ENCODE peak calls at places on chromosomes 13 and 19, in eight cellular contexts. One of them, this sample, is unnamed.

GRCh38 chr13:42041684-42042035 is 6.8 kb upstream of the DGKH start:
- DNase-seq in endodermal cell: peak
- DNase-seq in dorsolateral prefrontal cortex: no peak
- DNase-seq in fibroblast of villous mesenchyme: peak
- DNase-seq in OCI-LY7: peak
- DNase-seq in ascending aorta: peak
- DNase-seq in A549: peak
- DNase-seq in cardiac fibroblast: peak
- DNase-seq in this sample: peak

GRCh38 chr13:39527301-39527700 is 75.7 kb downstream of the LHFPL6 start:
- DNase-seq in endodermal cell: no peak
- DNase-seq in dorsolateral prefrontal cortex: no peak
- DNase-seq in fibroblast of villous mesenchyme: no peak
- DNase-seq in OCI-LY7: no peak
- DNase-seq in ascending aorta: no peak
- DNase-seq in A549: no peak
- DNase-seq in cardiac fibroblast: no peak
- DNase-seq in this sample: no peak

GRCh38 chr19:2793577-2793976 is 8.3 kb downstream of the THOP1 start:
- DNase-seq in endodermal cell: no peak
- DNase-seq in dorsolateral prefrontal cortex: no peak
- DNase-seq in fibroblast of villous mesenchyme: no peak
- DNase-seq in OCI-LY7: no peak
- DNase-seq in ascending aorta: no peak
- DNase-seq in A549: no peak
- DNase-seq in cardiac fibroblast: no peak
- DNase-seq in this sample: no peak

GRCh38 chr13:72696590-72696989 is 30.8 kb downstream of the MZT1 start:
- DNase-seq in endodermal cell: no peak
- DNase-seq in dorsolateral prefrontal cortex: no peak
- DNase-seq in fibroblast of villous mesenchyme: peak
- DNase-seq in OCI-LY7: no peak
- DNase-seq in ascending aorta: no peak
- DNase-seq in A549: peak
- DNase-seq in cardiac fibroblast: peak
- DNase-seq in this sample: peak

GRCh38 chr19:1814833-1815604 is 2.9 kb upstream of the ATP8B3 start:
- DNase-seq in endodermal cell: no peak
- DNase-seq in dorsolateral prefrontal cortex: no peak
- DNase-seq in fibroblast of villous mesenchyme: no peak
- DNase-seq in OCI-LY7: no peak
- DNase-seq in ascending aorta: no peak
- DNase-seq in A549: no peak
- DNase-seq in cardiac fibroblast: no peak
- DNase-seq in this sample: no peak

GRCh38 chr13:95643814-95644598 is 500 bp downstream of the DZIP1 start:
- DNase-seq in endodermal cell: peak
- DNase-seq in dorsolateral prefrontal cortex: peak
- DNase-seq in fibroblast of villous mesenchyme: peak
- DNase-seq in OCI-LY7: no peak
- DNase-seq in ascending aorta: no peak
- DNase-seq in A549: peak
- DNase-seq in cardiac fibroblast: peak
- DNase-seq in this sample: peak

GRCh38 chr19:34375598-34375997 is 10.6 kb downstream of the GPI start:
- DNase-seq in endodermal cell: no peak
- DNase-seq in dorsolateral prefrontal cortex: no peak
- DNase-seq in fibroblast of villous mesenchyme: no peak
- DNase-seq in OCI-LY7: no peak
- DNase-seq in ascending aorta: no peak
- DNase-seq in A549: no peak
- DNase-seq in cardiac fibroblast: no peak
- DNase-seq in this sample: peak

GRCh38 chr13:44884076-44884729 is 105.1 kb downstream of the NUFIP1 start:
- DNase-seq in endodermal cell: no peak
- DNase-seq in dorsolateral prefrontal cortex: no peak
- DNase-seq in fibroblast of villous mesenchyme: peak
- DNase-seq in OCI-LY7: no peak
- DNase-seq in ascending aorta: peak
- DNase-seq in A549: no peak
- DNase-seq in cardiac fibroblast: peak
- DNase-seq in this sample: peak

GRCh38 chr19:11268783-11269267 is 6.5 kb upstream of the DOCK6 start:
- DNase-seq in endodermal cell: no peak
- DNase-seq in dorsolateral prefrontal cortex: no peak
- DNase-seq in fibroblast of villous mesenchyme: peak
- DNase-seq in OCI-LY7: no peak
- DNase-seq in ascending aorta: peak
- DNase-seq in A549: peak
- DNase-seq in cardiac fibroblast: peak
- DNase-seq in this sample: peak

GRCh38 chr19:3586707-3587346 is 1.5 kb downstream of the GIPC3 start:
- DNase-seq in endodermal cell: no peak
- DNase-seq in dorsolateral prefrontal cortex: no peak
- DNase-seq in fibroblast of villous mesenchyme: no peak
- DNase-seq in OCI-LY7: no peak
- DNase-seq in ascending aorta: no peak
- DNase-seq in A549: no peak
- DNase-seq in cardiac fibroblast: no peak
- DNase-seq in this sample: no peak

GRCh38 chr13:66700336-66700735 is 529.8 kb downstream of the PCDH9 start:
- DNase-seq in endodermal cell: no peak
- DNase-seq in dorsolateral prefrontal cortex: no peak
- DNase-seq in fibroblast of villous mesenchyme: no peak
- DNase-seq in OCI-LY7: no peak
- DNase-seq in ascending aorta: no peak
- DNase-seq in A549: no peak
- DNase-seq in cardiac fibroblast: peak
- DNase-seq in this sample: no peak

GRCh38 chr13:107203146-107203847 is 635.4 kb upstream of the ARGLU1 start:
- DNase-seq in endodermal cell: peak
- DNase-seq in dorsolateral prefrontal cortex: no peak
- DNase-seq in fibroblast of villous mesenchyme: no peak
- DNase-seq in OCI-LY7: peak
- DNase-seq in ascending aorta: no peak
- DNase-seq in A549: peak
- DNase-seq in cardiac fibroblast: peak
- DNase-seq in this sample: peak

GRCh38 chr13:22717036-22717435 is 463.7 kb upstream of the SGCG start:
- DNase-seq in endodermal cell: no peak
- DNase-seq in dorsolateral prefrontal cortex: no peak
- DNase-seq in fibroblast of villous mesenchyme: no peak
- DNase-seq in OCI-LY7: no peak
- DNase-seq in ascending aorta: no peak
- DNase-seq in A549: no peak
- DNase-seq in cardiac fibroblast: no peak
- DNase-seq in this sample: no peak

GRCh38 chr19:23516266-23516665 is 121.0 kb upstream of the ZNF91 start:
- DNase-seq in endodermal cell: no peak
- DNase-seq in dorsolateral prefrontal cortex: no peak
- DNase-seq in fibroblast of villous mesenchyme: no peak
- DNase-seq in OCI-LY7: no peak
- DNase-seq in ascending aorta: no peak
- DNase-seq in A549: no peak
- DNase-seq in cardiac fibroblast: no peak
- DNase-seq in this sample: no peak

GRCh38 chr19:7349961-7350711 is 1.4 kb downstream of the ARHGEF18 start:
- DNase-seq in endodermal cell: no peak
- DNase-seq in dorsolateral prefrontal cortex: peak
- DNase-seq in fibroblast of villous mesenchyme: no peak
- DNase-seq in OCI-LY7: peak
- DNase-seq in ascending aorta: peak
- DNase-seq in A549: no peak
- DNase-seq in cardiac fibroblast: no peak
- DNase-seq in this sample: no peak

GRCh38 chr13:89688908-89689307 is 1658.6 kb upstream of the MIR17HG start:
- DNase-seq in endodermal cell: no peak
- DNase-seq in dorsolateral prefrontal cortex: peak
- DNase-seq in fibroblast of villous mesenchyme: peak
- DNase-seq in OCI-LY7: no peak
- DNase-seq in ascending aorta: no peak
- DNase-seq in A549: no peak
- DNase-seq in cardiac fibroblast: no peak
- DNase-seq in this sample: peak

GRCh38 chr13:95193509-95194230 is 107.6 kb downstream of the ABCC4 start:
- DNase-seq in endodermal cell: no peak
- DNase-seq in dorsolateral prefrontal cortex: no peak
- DNase-seq in fibroblast of villous mesenchyme: no peak
- DNase-seq in OCI-LY7: no peak
- DNase-seq in ascending aorta: no peak
- DNase-seq in A549: no peak
- DNase-seq in cardiac fibroblast: no peak
- DNase-seq in this sample: no peak

GRCh38 chr13:100266026-100266425 is 177.1 kb downstream of the PCCA start:
- DNase-seq in endodermal cell: no peak
- DNase-seq in dorsolateral prefrontal cortex: no peak
- DNase-seq in fibroblast of villous mesenchyme: no peak
- DNase-seq in OCI-LY7: no peak
- DNase-seq in ascending aorta: no peak
- DNase-seq in A549: no peak
- DNase-seq in cardiac fibroblast: peak
- DNase-seq in this sample: no peak

GRCh38 chr19:898663-899062 is 5.4 kb downstream of the RNU6-9 start:
- DNase-seq in endodermal cell: peak
- DNase-seq in dorsolateral prefrontal cortex: peak
- DNase-seq in fibroblast of villous mesenchyme: no peak
- DNase-seq in OCI-LY7: peak
- DNase-seq in ascending aorta: no peak
- DNase-seq in A549: no peak
- DNase-seq in cardiac fibroblast: no peak
- DNase-seq in this sample: no peak

GRCh38 chr19:40549007-40549708 is 27.5 kb upstream of the SHKBP1 start:
- DNase-seq in endodermal cell: peak
- DNase-seq in dorsolateral prefrontal cortex: peak
- DNase-seq in fibroblast of villous mesenchyme: peak
- DNase-seq in OCI-LY7: peak
- DNase-seq in ascending aorta: no peak
- DNase-seq in A549: peak
- DNase-seq in cardiac fibroblast: peak
- DNase-seq in this sample: peak

DNA sequence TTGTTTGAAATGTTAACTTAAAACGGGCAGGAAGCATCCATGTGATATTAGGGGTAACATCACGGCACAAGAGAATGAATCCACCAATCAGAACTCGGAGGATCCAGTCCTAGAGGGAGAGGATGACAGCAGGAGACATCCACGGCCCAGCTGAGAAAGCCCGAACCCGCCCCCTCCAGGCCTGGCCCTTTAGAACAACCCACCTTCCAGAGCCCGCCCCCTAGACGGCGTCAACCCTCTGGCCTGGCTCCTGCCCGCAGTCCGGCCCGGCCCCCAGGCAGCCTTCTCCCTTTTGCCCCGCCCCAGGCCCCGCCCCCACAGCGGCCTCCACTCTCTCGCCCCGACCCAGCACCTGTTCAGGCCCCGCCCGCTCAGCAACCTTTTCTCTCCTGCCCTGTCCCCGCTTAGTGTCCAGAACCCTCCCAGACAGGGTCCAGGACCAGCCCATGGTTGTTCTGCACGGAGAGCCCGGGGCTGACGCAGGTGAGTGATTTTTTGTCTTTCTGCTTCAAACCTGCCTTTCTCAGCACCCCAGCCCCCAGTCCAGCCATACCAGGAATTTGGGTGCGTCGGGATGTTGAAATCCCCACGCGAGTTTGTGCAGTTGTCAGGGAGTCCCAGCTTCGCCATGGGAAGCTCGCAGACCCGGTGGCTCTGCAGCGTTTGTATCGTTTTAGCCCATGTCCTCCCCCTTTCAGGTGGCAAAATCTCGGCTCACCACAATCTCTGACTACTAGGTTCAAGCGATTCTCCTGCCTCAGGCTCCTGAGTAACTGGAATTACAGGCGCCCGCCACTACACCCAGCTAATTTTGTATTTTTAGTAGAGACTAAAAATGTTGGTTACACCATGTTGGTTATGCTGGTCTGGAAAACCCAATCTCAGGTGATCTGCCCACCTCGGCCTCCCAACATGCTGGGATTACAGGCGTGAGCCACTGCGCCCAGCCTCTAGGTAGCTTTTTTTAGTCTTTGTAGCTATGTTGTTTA is 16.1 kb downstream of the ZNF816 start:
- DNase-seq in endodermal cell: peak
- DNase-seq in dorsolateral prefrontal cortex: no peak
- DNase-seq in fibroblast of villous mesenchyme: peak
- DNase-seq in OCI-LY7: peak
- DNase-seq in ascending aorta: no peak
- DNase-seq in A549: no peak
- DNase-seq in cardiac fibroblast: peak
- DNase-seq in this sample: no peak
- TF ChIP-seq CTCF in endodermal cell: peak
- TF ChIP-seq CTCF in dorsolateral prefrontal cortex: no peak
- TF ChIP-seq CTCF in fibroblast of villous mesenchyme: no peak
- TF ChIP-seq CTCF in OCI-LY7: no peak
- TF ChIP-seq CTCF in ascending aorta: no peak
- TF ChIP-seq CTCF in A549: no peak
- TF ChIP-seq CTCF in cardiac fibroblast: no peak
- TF ChIP-seq CTCF in this sample: no peak

GRCh38 chr13:30241537-30241936 is 65.8 kb downstream of the KATNAL1 start:
- DNase-seq in endodermal cell: no peak
- DNase-seq in dorsolateral prefrontal cortex: no peak
- DNase-seq in fibroblast of villous mesenchyme: no peak
- DNase-seq in OCI-LY7: no peak
- DNase-seq in ascending aorta: no peak
- DNase-seq in A549: no peak
- DNase-seq in cardiac fibroblast: peak
- DNase-seq in this sample: peak
- H3K4me3 ChIP-seq in endodermal cell: no peak
- H3K4me3 ChIP-seq in dorsolateral prefrontal cortex: no peak
- H3K4me3 ChIP-seq in fibroblast of villous mesenchyme: no peak
- H3K4me3 ChIP-seq in OCI-LY7: no peak
- H3K4me3 ChIP-seq in ascending aorta: no peak
- H3K4me3 ChIP-seq in A549: no peak
- H3K4me3 ChIP-seq in cardiac fibroblast: no peak
- H3K4me3 ChIP-seq in this sample: no peak

GRCh38 chr19:19154768-19155494 is 15.1 kb downstream of the MEF2B start:
- DNase-seq in endodermal cell: no peak
- DNase-seq in dorsolateral prefrontal cortex: no peak
- DNase-seq in fibroblast of villous mesenchyme: no peak
- DNase-seq in OCI-LY7: peak
- DNase-seq in ascending aorta: no peak
- DNase-seq in A549: no peak
- DNase-seq in cardiac fibroblast: no peak
- DNase-seq in this sample: no peak
- TF ChIP-seq CTCF in endodermal cell: no peak
- TF ChIP-seq CTCF in dorsolateral prefrontal cortex: no peak
- TF ChIP-seq CTCF in fibroblast of villous mesenchyme: no peak
- TF ChIP-seq CTCF in OCI-LY7: peak
- TF ChIP-seq CTCF in ascending aorta: no peak
- TF ChIP-seq CTCF in A549: no peak
- TF ChIP-seq CTCF in cardiac fibroblast: no peak
- TF ChIP-seq CTCF in this sample: no peak

DNA sequence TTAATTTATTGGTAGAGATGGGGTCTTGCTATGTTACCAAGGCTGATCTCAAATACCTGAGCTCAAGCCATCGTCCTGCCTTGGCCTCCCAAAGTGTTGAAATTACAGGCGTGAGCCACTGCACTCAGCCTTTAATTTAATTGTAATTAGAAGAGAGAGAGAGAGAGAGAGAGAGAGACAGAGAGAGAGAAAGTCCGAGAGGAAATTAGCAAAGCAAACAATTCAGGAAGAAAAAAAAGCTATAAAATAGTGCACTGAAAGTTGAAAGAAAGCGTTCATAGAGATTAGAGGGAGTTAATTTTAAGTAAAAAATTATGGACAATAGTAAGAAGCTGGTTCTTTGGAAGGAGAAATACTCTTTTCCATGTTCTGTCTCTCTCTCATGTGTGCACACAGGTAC is 7.0 kb downstream of the GPR32 start:
- DNase-seq in endodermal cell: no peak
- DNase-seq in dorsolateral prefrontal cortex: no peak
- DNase-seq in fibroblast of villous mesenchyme: no peak
- DNase-seq in OCI-LY7: no peak
- DNase-seq in ascending aorta: no peak
- DNase-seq in A549: no peak
- DNase-seq in cardiac fibroblast: no peak
- DNase-seq in this sample: no peak
- H3K4me3 ChIP-seq in endodermal cell: no peak
- H3K4me3 ChIP-seq in dorsolateral prefrontal cortex: no peak
- H3K4me3 ChIP-seq in fibroblast of villous mesenchyme: no peak
- H3K4me3 ChIP-seq in OCI-LY7: no peak
- H3K4me3 ChIP-seq in ascending aorta: no peak
- H3K4me3 ChIP-seq in A549: no peak
- H3K4me3 ChIP-seq in cardiac fibroblast: no peak
- H3K4me3 ChIP-seq in this sample: no peak

This sample was measured in fibroblast of pulmonary artery.